ENCODE peak calls at places on chromosome 1, in ten cellular contexts. O is NCI-H446 treated with DMSO at 0.1 percent for 48 hours; Z is RWPE1; N is endothelial cell; M is stimulated activated CD4-positive, alpha-beta T cell treated with anti-CD3 and anti-CD28 coated beads, Interleukin-12 subunit alpha, Interleukin-12 subunit beta, amount 100 ng/mL, for 4 hours; H is non-pigmented ciliary epithelial cell; X is B cell; D is ACHN; J is PC-3; L is AG04450. W is an unnamed sample.

GRCh38 chr1:82775402-82776000 is 974.8 kb downstream of the ADGRL2 start:
- DNase-seq in O (no peak), Z (peak), N (peak), M (peak), H (no peak), X (no peak), D (peak), J (peak), L (no peak), W (peak)

GRCh38 chr1:29297476-29297875 is 61.2 kb downstream of the PTPRU start:
- DNase-seq in O (no peak), Z (no peak), N (no peak), M (no peak), H (no peak), X (no peak), D (no peak), J (no peak), L (no peak), W (peak)

GRCh38 chr1:116817582-116818064 is 63.4 kb downstream of the CD2 start:
- DNase-seq in O (no peak), Z (peak), N (peak), M (peak), H (no peak), X (peak), D (peak), J (peak), L (no peak), W (no peak)

GRCh38 chr1:211761400-211761799 is 69.2 kb downstream of the LPGAT1 start:
- DNase-seq in O (no peak), Z (no peak), N (no peak), M (no peak), H (no peak), X (no peak), D (no peak), J (no peak), L (no peak), W (no peak)

GRCh38 chr1:20379075-20379474 is 88.4 kb downstream of the VWA5B1 start:
- DNase-seq in O (no peak), Z (no peak), N (no peak), M (no peak), H (no peak), X (no peak), D (no peak), J (no peak), L (no peak), W (peak)

GRCh38 chr1:18197299-18197698 is 89.7 kb downstream of the IGSF21 start:
- DNase-seq in O (no peak), Z (no peak), N (no peak), M (no peak), H (no peak), X (no peak), D (no peak), J (no peak), L (no peak), W (no peak)

GRCh38 chr1:168734946-168735345 is 5.9 kb upstream of the DPT start:
- DNase-seq in O (no peak), Z (no peak), N (no peak), M (no peak), H (no peak), X (no peak), D (no peak), J (no peak), L (no peak), W (no peak)

GRCh38 chr1:156840186-156840585 is 18.7 kb downstream of the INSRR start:
- DNase-seq in O (no peak), Z (no peak), N (no peak), M (no peak), H (no peak), X (no peak), D (no peak), J (no peak), L (no peak), W (peak)

GRCh38 chr1:49163041-49163440 is 386.4 kb upstream of the BEND5 start:
- DNase-seq in O (no peak), Z (no peak), N (no peak), M (no peak), H (peak), X (no peak), D (no peak), J (peak), L (no peak), W (no peak)

GRCh38 chr1:245177071-245177900 is 22.5 kb downstream of the KIF26B start:
- DNase-seq in O (no peak), Z (peak), N (no peak), M (no peak), H (no peak), X (no peak), D (peak), J (peak), L (no peak), W (no peak)

GRCh38 chr1:17125756-17126237 is 6.5 kb upstream of the PADI2 start:
- DNase-seq in O (peak), Z (peak), N (peak), M (peak), H (no peak), X (peak), D (peak), J (peak), L (peak), W (peak)

GRCh38 chr1:234844479-234845031 is 234.6 kb upstream of the IRF2BP2 start:
- DNase-seq in O (no peak), Z (no peak), N (peak), M (no peak), H (no peak), X (no peak), D (no peak), J (no peak), L (no peak), W (no peak)

GRCh38 chr1:10708807-10709523 is 87.5 kb downstream of the CASZ1 start:
- DNase-seq in O (no peak), Z (no peak), N (no peak), M (no peak), H (no peak), X (no peak), D (no peak), J (no peak), L (no peak), W (no peak)

GRCh38 chr1:103514920-103515503 is 10.5 kb upstream of the RNPC3 start:
- DNase-seq in O (peak), Z (peak), N (peak), M (no peak), H (no peak), X (peak), D (peak), J (peak), L (no peak), W (no peak)

GRCh38 chr1:27538793-27539192 is 48.8 kb upstream of the WASF2 start:
- DNase-seq in O (no peak), Z (peak), N (no peak), M (no peak), H (no peak), X (no peak), D (peak), J (peak), L (peak), W (no peak)

GRCh38 chr1:185442065-185442464 is 125.0 kb upstream of the IVNS1ABP start:
- DNase-seq in O (no peak), Z (no peak), N (no peak), M (no peak), H (no peak), X (no peak), D (no peak), J (no peak), L (no peak), W (no peak)

GRCh38 chr1:118151312-118151937 is 33.6 kb downstream of the SPAG17 start:
- DNase-seq in O (peak), Z (peak), N (peak), M (peak), H (no peak), X (no peak), D (peak), J (peak), L (peak), W (peak)

GRCh38 chr1:58363639-58364038 is 182.9 kb downstream of the OMA1 start:
- DNase-seq in O (no peak), Z (no peak), N (no peak), M (no peak), H (no peak), X (no peak), D (no peak), J (no peak), L (no peak), W (no peak)

W was measured in posterior vena cava.